ENCODE peak calls at places on chromosomes 11 and 22, in six cellular contexts. E, V, D, J, G and N are unnamed samples.

GRCh38 chr22:19143967-19144400 is 467 bp downstream of the ESS2 start:
- DNase-seq in E (no peak), V (peak; percentile 45), D (no peak), J (no peak), G (peak; percentile 18), N (peak; percentile 7)

GRCh38 chr11:121291896-121292502 is 572 bp upstream of the SC5D start:
- DNase-seq in E (no peak), V (no peak), D (peak; percentile 42), J (no peak), G (peak; percentile 5), N (peak; percentile 10)

GRCh38 chr11:43738600-43739409 is 58.3 kb downstream of the HSD17B12 start:
- DNase-seq in E (no peak), V (peak; percentile 80), D (no peak), J (no peak), G (peak; percentile 90), N (peak; percentile 75)

GRCh38 chr22:35589071-35589735 is 27.9 kb downstream of the MB start:
- DNase-seq in E (no peak), V (peak; percentile 95), D (no peak), J (peak; percentile 31), G (peak; percentile 77), N (peak; percentile 99)

GRCh38 chr11:102882389-102883024 is 7.7 kb upstream of the MMP12 start:
- DNase-seq in E (no peak), V (peak; percentile 34), D (no peak), J (no peak), G (peak; percentile 48), N (peak; percentile 43)

GRCh38 chr11:57501951-57502350 is 13.6 kb downstream of the SLC43A1 start:
- DNase-seq in E (no peak), V (no peak), D (no peak), J (no peak), G (peak; percentile 22), N (no peak)

GRCh38 chr11:101446238-101446637 is 137.6 kb downstream of the TRPC6 start:
- DNase-seq in E (no peak), V (no peak), D (no peak), J (no peak), G (peak; percentile 56), N (peak; percentile 60)

GRCh38 chr11:134047586-134047999 is 21.3 kb upstream of the JAM3 start:
- DNase-seq in E (no peak), V (peak; percentile 85), D (no peak), J (no peak), G (peak; percentile 90), N (no peak)

GRCh38 chr11:30479899-30480298 is 106.3 kb downstream of the MPPED2 start:
- DNase-seq in E (peak; percentile 75), V (peak; percentile 21), D (no peak), J (no peak), G (no peak), N (no peak)

DNA sequence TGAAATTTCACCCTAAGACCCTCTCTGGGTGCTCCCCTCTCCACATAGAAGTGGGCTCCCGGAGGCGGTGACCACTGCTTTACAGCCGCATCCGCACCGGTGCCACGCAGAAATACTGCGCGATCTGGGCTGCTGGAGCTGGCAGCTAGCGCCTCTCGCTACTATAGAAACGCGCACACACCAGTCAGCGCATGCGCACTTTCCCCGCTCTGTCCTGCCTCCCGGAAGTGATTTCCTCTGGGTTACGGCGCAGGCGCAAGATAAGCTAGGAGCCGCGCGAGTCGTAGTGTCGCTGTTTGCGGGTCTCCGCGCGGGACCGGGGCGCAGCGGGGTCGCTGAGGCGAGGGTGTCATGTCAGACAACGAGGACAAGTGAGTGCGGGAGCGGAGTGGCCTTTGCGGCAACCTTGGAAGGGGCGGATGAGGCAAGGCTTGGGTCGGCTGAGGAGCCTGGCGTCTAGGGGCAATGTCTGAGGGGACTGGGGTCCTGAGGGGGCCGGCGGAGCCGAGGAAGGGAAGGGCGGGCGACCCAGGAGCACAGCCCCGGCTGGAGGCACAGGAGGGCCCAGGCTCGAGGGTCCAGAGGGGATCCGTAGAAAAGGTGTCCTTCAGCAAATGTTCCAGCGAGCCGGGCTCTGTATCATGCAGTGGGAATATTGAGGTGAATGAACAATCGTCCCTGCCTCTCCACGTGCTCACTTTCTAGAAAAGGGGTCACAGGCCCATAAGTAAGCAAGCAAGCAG is at the start of the genes C22orf23 and POLR2F:
- DNase-seq in E (peak; percentile 98), V (peak; percentile 96), D (peak; percentile 94), J (peak; percentile 71), G (peak; percentile 92), N (peak; percentile 100)
- H3K18ac ChIP-seq in E (peak within 1 kb of the TSS; percentile 89), V (peak within 1 kb of the TSS; percentile 68), D (no peak within 1 kb of the TSS), J (peak within 1 kb of the TSS; percentile 95), G (no peak within 1 kb of the TSS), N (peak within 1 kb of the TSS; percentile 99)

GRCh38 chr11:128891410-128891861 is 280 bp downstream of the KCNJ5 start:
- DNase-seq in E (no peak), V (peak; percentile 29), D (no peak), J (no peak), G (no peak), N (no peak)

GRCh38 chr11:128891912-128892398 is 799 bp downstream of the KCNJ5 start:
- DNase-seq in E (no peak), V (no peak), D (no peak), J (no peak), G (no peak), N (no peak)

GRCh38 chr11:128893578-128894295 is 2.6 kb downstream of the KCNJ5 start:
- DNase-seq in E (no peak), V (no peak), D (no peak), J (no peak), G (no peak), N (no peak)

GRCh38 chr11:128894296-128894681 is 3.1 kb downstream of the KCNJ5 start:
- DNase-seq in E (no peak), V (no peak), D (no peak), J (no peak), G (no peak), N (no peak)

DNA sequence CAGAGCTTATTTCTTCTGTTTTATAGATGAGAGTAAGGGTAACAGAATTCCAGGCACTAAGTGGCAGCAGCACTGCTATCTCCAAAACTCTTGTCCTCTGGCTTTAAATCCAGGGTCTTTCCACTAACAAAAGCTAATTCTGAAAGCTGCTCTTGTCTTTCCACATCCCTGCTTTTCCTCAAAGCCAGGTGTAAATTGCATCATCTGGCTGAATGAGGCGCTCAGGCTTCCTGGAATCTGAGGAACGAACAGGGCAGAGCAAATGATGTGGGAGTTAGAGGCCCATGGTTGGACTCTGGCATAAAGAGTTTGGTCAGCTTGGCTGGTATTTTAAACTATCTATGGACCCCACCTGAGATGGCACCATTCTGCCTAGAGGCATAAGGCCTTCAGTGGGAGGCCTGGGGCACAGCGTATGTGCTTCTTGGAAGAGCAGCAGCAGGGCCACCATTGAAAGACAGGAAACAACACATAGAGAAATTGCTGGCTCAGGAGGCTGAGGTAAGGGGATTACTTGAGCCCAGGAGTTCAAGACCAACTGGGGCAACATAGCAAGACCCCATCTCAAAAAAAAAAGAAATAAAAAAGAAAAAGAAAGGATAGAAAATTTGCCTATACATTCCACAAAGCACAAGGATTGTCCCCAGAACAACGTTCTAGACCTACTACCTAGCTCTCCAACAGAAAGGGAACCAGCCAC is 1.9 kb downstream of the KCNJ5 start:
- DNase-seq in E (no peak), V (no peak), D (no peak), J (no peak), G (no peak), N (peak; percentile 85)
- H2AFZ ChIP-seq in E (no peak overlapping the region), V (no peak overlapping the region), D (no peak overlapping the region), J (no peak overlapping the region), G (no peak overlapping the region), N (no peak overlapping the region)

GRCh38 chr22:39989633-39990032 is 5.1 kb upstream of the FAM83F start:
- DNase-seq in E (no peak), V (no peak), D (no peak), J (no peak), G (no peak), N (no peak)

GRCh38 chr22:39990688-39991087 is 4.1 kb upstream of the FAM83F start:
- DNase-seq in E (no peak), V (no peak), D (no peak), J (no peak), G (no peak), N (no peak)

GRCh38 chr22:39985383-39986045 is 9.2 kb upstream of the FAM83F start:
- DNase-seq in E (no peak), V (no peak), D (no peak), J (no peak), G (no peak), N (no peak)

GRCh38 chr22:39991164-39991860 is 3.4 kb upstream of the FAM83F start:
- DNase-seq in E (no peak), V (no peak), D (no peak), J (no peak), G (no peak), N (no peak)

GRCh38 chr22:39988386-39989114 is 6.2 kb upstream of the FAM83F start:
- DNase-seq in E (no peak), V (no peak), D (no peak), J (no peak), G (no peak), N (no peak)
- H3K18ac ChIP-seq in E (peak overlapping the region; percentile 45), V (no peak overlapping the region), D (no peak overlapping the region), J (peak overlapping the region; percentile 39), G (no peak overlapping the region), N (no peak overlapping the region)

GRCh38 chr11:26649884-26650283 is 72.0 kb downstream of the SLC5A12 start:
- DNase-seq in E (peak; percentile 72), V (peak; percentile 76), D (peak; percentile 64), J (no peak), G (peak; percentile 53), N (peak; percentile 95)
- H2AFZ ChIP-seq in E (no peak overlapping the region), V (no peak overlapping the region), D (no peak overlapping the region), J (peak overlapping the region; percentile 91), G (peak overlapping the region; percentile 56), N (no peak overlapping the region)

GRCh38 chr11:12418019-12418611 is 40.7 kb downstream of the PARVA start:
- DNase-seq in E (no peak), V (no peak), D (no peak), J (no peak), G (peak; percentile 57), N (peak; percentile 90)
- H3K18ac ChIP-seq in E (peak overlapping the region; percentile 62), V (peak overlapping the region; percentile 37), D (no peak overlapping the region), J (peak overlapping the region; percentile 24), G (peak overlapping the region; percentile 66), N (peak overlapping the region; percentile 83)

GRCh38 chr11:126193038-126193478 is 18.4 kb downstream of the RPUSD4 start:
- DNase-seq in E (no peak), V (no peak), D (no peak), J (no peak), G (no peak), N (no peak)

GRCh38 chr11:126195119-126195518 is 16.3 kb downstream of the RPUSD4 start:
- DNase-seq in E (no peak), V (no peak), D (no peak), J (no peak), G (no peak), N (no peak)

GRCh38 chr11:126194121-126194543 is 17.3 kb downstream of the RPUSD4 start:
- DNase-seq in E (peak; percentile 41), V (peak; percentile 51), D (no peak), J (no peak), G (peak; percentile 59), N (peak; percentile 39)

GRCh38 chr11:126198648-126199047 is 12.8 kb downstream of the RPUSD4 start:
- DNase-seq in E (no peak), V (no peak), D (no peak), J (no peak), G (no peak), N (no peak)

GRCh38 chr11:126197277-126197939 is 14.0 kb downstream of the RPUSD4 start:
- DNase-seq in E (no peak), V (peak; percentile 54), D (no peak), J (no peak), G (peak; percentile 90), N (peak; percentile 99)
- H2AFZ ChIP-seq in E (no peak overlapping the region), V (no peak overlapping the region), D (no peak overlapping the region), J (no peak overlapping the region), G (no peak overlapping the region), N (no peak overlapping the region)